ENCODE peak calls at places on chromosomes 7 and 10, in six cellular contexts. K, J, R, Y, B and M are unnamed samples.

GRCh38 chr7:55369427-55369826 is 4.3 kb downstream of the LANCL2 start:
- DNase-seq in K (peak; percentile 79), J (no peak), R (no peak), Y (no peak), B (no peak), M (peak; percentile 89)

GRCh38 chr7:137932881-137933269 is 69.0 kb downstream of the CREB3L2 start:
- DNase-seq in K (peak; percentile 49), J (no peak), R (no peak), Y (no peak), B (peak; percentile 38), M (peak; percentile 88)

GRCh38 chr10:122981066-122981464 is 864 bp downstream of the PSTK start:
- DNase-seq in K (peak; percentile 62), J (peak; percentile 38), R (no peak), Y (no peak), B (no peak), M (peak; percentile 70)

GRCh38 chr7:7183061-7183832 is 903 bp downstream of the C1GALT1 start:
- DNase-seq in K (peak; percentile 28), J (peak; percentile 53), R (peak; percentile 54), Y (peak; percentile 77), B (peak; percentile 82), M (peak; percentile 68)

GRCh38 chr10:14583252-14583651 is 191.4 kb downstream of the FAM107B start:
- DNase-seq in K (no peak), J (peak; percentile 95), R (no peak), Y (no peak), B (no peak), M (no peak)

GRCh38 chr10:6498771-6499170 is 81.3 kb downstream of the PRKCQ start:
- DNase-seq in K (no peak), J (peak; percentile 81), R (no peak), Y (no peak), B (no peak), M (no peak)

GRCh38 chr10:133393401-133394063 is 425 bp upstream of the MTG1 start:
- DNase-seq in K (no peak), J (no peak), R (no peak), Y (no peak), B (no peak), M (no peak)

GRCh38 chr10:84261236-84261635 is 16.4 kb downstream of the RGR start:
- DNase-seq in K (no peak), J (no peak), R (no peak), Y (no peak), B (no peak), M (no peak)

GRCh38 chr10:60123668-60124067 is 217.3 kb upstream of the CCDC6 start:
- DNase-seq in K (peak; percentile 18), J (no peak), R (no peak), Y (no peak), B (no peak), M (no peak)

GRCh38 chr10:125553091-125553490 is 129.9 kb downstream of the TEX36 start:
- DNase-seq in K (no peak), J (no peak), R (no peak), Y (no peak), B (no peak), M (no peak)

GRCh38 chr7:103772171-103772570 is 217.3 kb downstream of the RELN start:
- DNase-seq in K (no peak), J (no peak), R (no peak), Y (no peak), B (no peak), M (no peak)

GRCh38 chr7:45239486-45239885 is 81.9 kb downstream of the RAMP3 start:
- DNase-seq in K (peak; percentile 23), J (no peak), R (no peak), Y (no peak), B (no peak), M (peak; percentile 16)

GRCh38 chr7:135761751-135762488 is 13.3 kb upstream of the FAM180A start:
- DNase-seq in K (peak; percentile 20), J (no peak), R (no peak), Y (peak; percentile 17), B (no peak), M (peak; percentile 84)

GRCh38 chr7:26356929-26357792 is 65.5 kb downstream of the SNX10 start:
- DNase-seq in K (no peak), J (no peak), R (no peak), Y (no peak), B (no peak), M (no peak)

GRCh38 chr7:10076661-10077300 is 896.9 kb upstream of the PHF14 start:
- DNase-seq in K (no peak), J (no peak), R (no peak), Y (no peak), B (peak; percentile 53), M (no peak)

GRCh38 chr7:116752305-116753074 is 80.5 kb downstream of the MET start:
- DNase-seq in K (no peak), J (no peak), R (no peak), Y (no peak), B (no peak), M (no peak)

GRCh38 chr10:46268076-46268881 is 18.5 kb upstream of the ANTXRL start:
- DNase-seq in K (no peak), J (peak; percentile 93), R (no peak), Y (no peak), B (no peak), M (no peak)

GRCh38 chr7:120806669-120807068 is 51.3 kb downstream of the TSPAN12 start:
- DNase-seq in K (peak; percentile 18), J (no peak), R (no peak), Y (no peak), B (no peak), M (no peak)

GRCh38 chr7:123494193-123494796 is 40.1 kb downstream of the IQUB start:
- DNase-seq in K (peak; percentile 60), J (peak; percentile 55), R (no peak), Y (peak; percentile 10), B (no peak), M (peak; percentile 80)

GRCh38 chr10:70357447-70358035 is 24.9 kb downstream of the LRRC20 start:
- DNase-seq in K (peak; percentile 69), J (no peak), R (no peak), Y (no peak), B (no peak), M (peak; percentile 41)

GRCh38 chr7:145269418-145270161 is 433.7 kb upstream of the TPK1 start:
- DNase-seq in K (no peak), J (no peak), R (no peak), Y (no peak), B (no peak), M (no peak)

GRCh38 chr7:14286036-14286435 is 296.6 kb upstream of the ETV1 start:
- DNase-seq in K (no peak), J (no peak), R (no peak), Y (no peak), B (no peak), M (no peak)

GRCh38 chr7:33038639-33039038 is 23.9 kb downstream of the NT5C3A start:
- DNase-seq in K (no peak), J (no peak), R (no peak), Y (no peak), B (no peak), M (no peak)

GRCh38 chr10:117412469-117413005 is 37.3 kb upstream of the PDZD8 start:
- DNase-seq in K (no peak), J (no peak), R (no peak), Y (no peak), B (no peak), M (no peak)

GRCh38 chr7:74002474-74003017 is 25.4 kb upstream of the ELN start:
- DNase-seq in K (peak; percentile 60), J (peak; percentile 29), R (peak; percentile 46), Y (peak; percentile 76), B (peak; percentile 70), M (peak; percentile 87)

GRCh38 chr7:34034728-34035127 is 129.4 kb downstream of the BMPER start:
- DNase-seq in K (no peak), J (no peak), R (no peak), Y (no peak), B (no peak), M (no peak)

GRCh38 chr7:20432071-20432470 is 101.4 kb downstream of the ITGB8 start:
- DNase-seq in K (no peak), J (no peak), R (no peak), Y (no peak), B (no peak), M (no peak)

GRCh38 chr10:21495002-21495685 is 30.3 kb downstream of the SKIDA1 start:
- DNase-seq in K (peak; percentile 48), J (no peak), R (no peak), Y (no peak), B (no peak), M (no peak)

GRCh38 chr7:30222519-30223213 is 61.7 kb upstream of the ZNRF2 start:
- DNase-seq in K (no peak), J (no peak), R (no peak), Y (no peak), B (no peak), M (no peak)
- H3K4me1 ChIP-seq in K (no peaks in the 10 kb centered on the region), J (no peaks in the 10 kb centered on the region), R (peaks cover 22% of the 10 kb centered on the region), Y (peaks cover 33% of the 10 kb centered on the region), B (peaks cover 19% of the 10 kb centered on the region), M (no peaks in the 10 kb centered on the region)

GRCh38 chr7:130957140-130957513 is 223.1 kb upstream of the KLF14 start:
- DNase-seq in K (no peak), J (peak; percentile 61), R (no peak), Y (no peak), B (no peak), M (no peak)
- H3K4me1 ChIP-seq in K (peaks cover 20% of the 10 kb centered on the region), J (peaks cover 95% of the 10 kb centered on the region), R (peaks cover 87% of the 10 kb centered on the region), Y (peaks cover 32% of the 10 kb centered on the region), B (peaks cover 57% of the 10 kb centered on the region), M (peaks cover 52% of the 10 kb centered on the region)

DNA sequence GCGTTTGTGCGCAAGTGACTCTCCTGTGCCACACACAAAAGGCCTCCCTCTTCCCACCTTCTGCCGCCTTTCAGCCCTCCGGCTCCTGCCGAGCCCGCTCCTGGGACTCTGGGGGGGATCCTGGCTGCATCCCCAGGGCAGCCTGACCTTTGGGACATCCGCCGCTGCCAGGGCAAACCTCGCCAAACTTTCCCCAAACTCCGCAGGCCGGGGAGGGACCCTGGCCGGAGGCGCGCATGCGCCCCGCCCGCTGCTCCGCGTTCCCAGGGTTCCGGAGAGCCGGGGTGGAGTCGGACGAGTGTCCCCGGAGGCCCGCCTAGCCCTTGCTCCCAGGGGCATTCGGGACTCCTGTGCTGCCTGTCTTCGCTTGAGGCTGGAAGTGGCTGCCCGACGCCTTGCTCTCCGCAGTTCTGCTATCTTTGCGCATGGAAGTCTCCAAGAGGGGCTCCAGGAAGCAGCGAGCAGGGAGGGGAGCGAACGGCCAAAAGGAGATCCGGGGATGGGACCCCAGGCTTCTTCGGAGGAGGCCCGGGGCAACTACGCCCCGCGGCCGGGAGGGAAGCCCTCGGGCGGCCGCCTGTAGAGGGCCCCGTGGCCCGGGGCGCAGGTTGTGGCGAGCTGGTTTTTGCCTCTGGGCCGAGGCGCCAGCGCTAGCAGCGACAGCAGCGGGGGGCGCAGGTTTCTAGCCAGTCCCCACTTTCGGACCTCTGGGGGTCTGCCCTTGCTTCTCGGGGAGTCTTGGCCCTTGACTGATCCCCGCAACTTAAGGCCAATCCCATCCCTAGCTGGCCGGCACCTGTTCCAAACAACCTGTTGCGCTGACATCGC is 7.0 kb downstream of the PTF1A start:
- DNase-seq in K (no peak), J (no peak), R (no peak), Y (no peak), B (no peak), M (no peak)
- H3K4me1 ChIP-seq in K (no peaks in the 10 kb centered on the region), J (no peaks in the 10 kb centered on the region), R (peaks cover 11% of the 10 kb centered on the region), Y (no peaks in the 10 kb centered on the region), B (peaks cover 19% of the 10 kb centered on the region), M (no peaks in the 10 kb centered on the region)

DNA sequence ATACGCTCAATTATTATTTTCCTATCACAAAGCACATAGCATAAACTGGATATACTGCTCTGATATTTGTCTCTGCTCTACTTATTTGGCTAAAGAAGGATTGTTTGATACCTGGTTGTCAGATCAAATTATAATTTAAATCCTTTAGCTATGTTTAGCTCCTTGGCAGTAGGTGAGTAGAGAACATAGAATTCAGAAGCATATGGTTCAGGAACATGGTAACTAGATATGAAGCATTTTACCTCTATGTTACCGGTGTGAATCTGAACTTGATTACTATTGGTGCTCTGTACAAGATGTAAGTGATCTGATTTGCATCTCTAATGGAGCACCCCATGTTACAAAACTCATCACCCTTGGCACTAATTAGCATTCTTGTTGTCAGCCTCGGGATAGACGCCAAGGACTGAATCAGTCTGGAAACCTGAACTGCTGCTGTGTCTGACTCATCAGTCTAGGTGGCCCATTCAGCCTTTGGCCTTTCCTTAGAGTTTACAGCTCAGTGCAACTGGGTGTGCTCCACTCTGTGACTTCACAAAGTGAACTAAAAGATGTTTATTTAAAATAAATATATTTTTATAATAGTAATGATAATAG is 12.3 kb upstream of the MYPN start:
- DNase-seq in K (peak; percentile 93), J (no peak), R (no peak), Y (peak; percentile 80), B (no peak), M (peak; percentile 89)
- H3K4me1 ChIP-seq in K (peaks cover 19% of the 10 kb centered on the region), J (no peaks in the 10 kb centered on the region), R (peaks cover 12% of the 10 kb centered on the region), Y (peaks cover 73% of the 10 kb centered on the region), B (no peaks in the 10 kb centered on the region), M (peaks cover 31% of the 10 kb centered on the region)